ENCODE peak calls at places on chromosomes 2 and 18, in nine cellular contexts. I is HepG2, G is PC-9, Z is A549, Q is heart right ventricle, S is Peyer's patch, X is heart left ventricle, H is mammary epithelial cell, M is aorta. U is an unnamed sample. For H3K4me1, the result is how much of the 10 kb centered on the place peaks cover.

GRCh38 chr18:62435435-62436031 is 87.3 kb upstream of the ZCCHC2 start:
- DNase-seq in Z (no peak), M (no peak), H (no peak), G (no peak), I (peak), X (no peak), S (no peak), Q (no peak), U (no peak)

GRCh38 chr2:16828828-16829160 is 163.2 kb upstream of the CYRIA start:
- DNase-seq in S (no peak), Z (no peak), I (no peak), M (no peak), G (no peak), H (no peak), X (no peak), Q (no peak), U (no peak)

GRCh38 chr2:151053661-151053990 is 208.0 kb downstream of the RBM43 start:
- DNase-seq in Q (no peak), I (no peak), H (peak), S (no peak), Z (no peak), G (no peak), X (no peak), M (no peak), U (no peak)

GRCh38 chr2:204972606-204973336 is 427.5 kb downstream of the PARD3B start:
- DNase-seq in I (no peak), S (no peak), Z (no peak), G (no peak), H (no peak), Q (no peak), X (no peak), M (no peak), U (no peak)

GRCh38 chr2:96554293-96555145 is 18.0 kb downstream of the ARID5A start:
- DNase-seq in G (peak), M (peak), I (peak), Q (peak), X (peak), S (peak), H (peak), Z (peak), U (peak)

GRCh38 chr2:132651115-132652099 is 18.6 kb downstream of the LYPD1 start:
- DNase-seq in G (no peak), Z (peak), I (peak), M (no peak), X (no peak), Q (no peak), H (no peak), S (no peak), U (no peak)

GRCh38 chr18:8703181-8703638 is 2.1 kb upstream of the MTCL1 start:
- DNase-seq in Q (no peak), S (no peak), M (no peak), Z (no peak), G (no peak), H (no peak), I (no peak), X (no peak), U (no peak)

GRCh38 chr18:62755946-62756345 is 40.6 kb downstream of the PHLPP1 start:
- DNase-seq in Q (no peak), H (peak), M (no peak), I (no peak), S (no peak), G (no peak), X (no peak), Z (no peak), U (no peak)

GRCh38 chr18:61653823-61654551 is 238.8 kb downstream of the RNF152 start:
- DNase-seq in X (no peak), G (no peak), S (no peak), M (no peak), Q (no peak), Z (no peak), I (no peak), H (no peak), U (no peak)

GRCh38 chr2:34486945-34487344 is 887.8 kb upstream of the FAM98A start:
- DNase-seq in M (no peak), X (no peak), S (no peak), I (no peak), H (no peak), G (no peak), Q (no peak), Z (no peak), U (no peak)

GRCh38 chr2:119522561-119523110 is 1.6 kb downstream of the SCTR start:
- DNase-seq in M (no peak), S (no peak), I (no peak), Z (no peak), Q (no peak), G (no peak), X (no peak), H (no peak), U (no peak)

GRCh38 chr2:205372141-205372540 is 310.2 kb upstream of the NRP2 start:
- DNase-seq in M (no peak), X (no peak), G (no peak), Z (no peak), I (no peak), S (no peak), H (no peak), Q (no peak), U (no peak)

GRCh38 chr2:152453129-152453642 is 118.2 kb downstream of the FMNL2 start:
- DNase-seq in Z (no peak), X (no peak), M (no peak), I (peak), G (no peak), H (no peak), Q (no peak), S (no peak), U (no peak)

GRCh38 chr18:23574611-23575308 is 11.5 kb downstream of the NPC1 start:
- DNase-seq in S (no peak), Z (no peak), G (no peak), H (no peak), Q (no peak), X (no peak), M (no peak), I (no peak), U (no peak)

GRCh38 chr2:89844221-89844943 is 1152.9 kb downstream of the RPIA start:
- DNase-seq in Z (no peak), M (peak), Q (no peak), I (no peak), G (no peak), X (no peak), H (no peak), S (peak), U (peak)

GRCh38 chr2:140905078-140905781 is 1225.6 kb downstream of the LRP1B start:
- DNase-seq in Q (no peak), H (no peak), I (no peak), S (no peak), Z (no peak), G (no peak), X (no peak), M (no peak), U (no peak)

DNA sequence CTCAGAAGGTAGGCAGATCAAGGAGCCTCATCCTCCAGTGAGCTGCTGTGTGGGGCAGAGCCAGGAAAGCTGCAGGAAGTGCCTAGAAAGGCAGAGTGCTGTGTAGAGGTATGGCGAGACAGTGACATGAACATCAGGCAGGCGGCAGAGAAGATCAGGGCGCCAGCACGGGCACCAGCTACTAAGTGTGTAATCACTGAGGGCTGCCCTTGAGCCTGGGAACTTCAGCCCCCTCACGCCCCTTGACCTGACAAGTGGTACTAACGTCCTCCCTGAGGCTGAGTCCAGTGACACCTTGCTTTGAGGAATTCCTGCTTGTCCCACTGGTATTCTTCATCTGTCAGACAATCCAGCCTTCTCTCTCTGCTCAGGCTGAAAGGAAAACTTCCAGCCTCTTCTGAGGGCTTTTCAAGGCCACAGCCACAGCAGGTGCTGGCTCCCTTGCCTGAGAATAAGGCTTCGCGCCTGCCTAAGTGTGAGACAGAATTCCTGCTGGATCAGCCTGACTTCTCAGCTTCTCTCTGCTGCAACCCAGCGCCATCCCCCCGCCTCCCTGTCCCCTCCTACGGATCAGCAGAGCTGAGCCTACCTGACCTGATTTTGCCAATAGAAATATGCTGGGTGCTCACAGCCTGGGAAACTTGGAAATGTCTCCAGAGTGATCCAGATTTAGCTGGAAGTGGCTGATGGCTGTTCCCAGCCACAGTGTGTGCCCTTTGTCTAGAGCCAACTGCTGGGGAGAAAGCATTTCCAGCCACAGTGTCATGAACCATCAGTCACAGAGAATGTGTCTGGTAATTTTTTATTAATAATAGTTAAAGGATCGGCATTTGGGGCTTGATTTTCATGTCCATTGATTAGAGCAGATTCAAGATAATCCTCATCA is 148.0 kb downstream of the SMAD7 start:
- DNase-seq in I (no peak), X (peak), M (peak), G (no peak), Q (no peak), Z (no peak), H (no peak), S (no peak), U (no peak)
- H3K4me1 ChIP-seq in I (under half), X (half or more), M (under half), G (under half), Q (half or more), Z (under half), H (under half), S (under half), U (under half)

GRCh38 chr2:134934150-134934549 is 15.5 kb downstream of the CCNT2 start:
- DNase-seq in Q (no peak), G (no peak), M (no peak), H (no peak), S (no peak), Z (no peak), X (no peak), I (no peak), U (no peak)
- H3K4me1 ChIP-seq in Q (half or more), G (under half), M (under half), H (under half), S (under half), Z (half or more), X (under half), I (under half), U (under half)

DNA sequence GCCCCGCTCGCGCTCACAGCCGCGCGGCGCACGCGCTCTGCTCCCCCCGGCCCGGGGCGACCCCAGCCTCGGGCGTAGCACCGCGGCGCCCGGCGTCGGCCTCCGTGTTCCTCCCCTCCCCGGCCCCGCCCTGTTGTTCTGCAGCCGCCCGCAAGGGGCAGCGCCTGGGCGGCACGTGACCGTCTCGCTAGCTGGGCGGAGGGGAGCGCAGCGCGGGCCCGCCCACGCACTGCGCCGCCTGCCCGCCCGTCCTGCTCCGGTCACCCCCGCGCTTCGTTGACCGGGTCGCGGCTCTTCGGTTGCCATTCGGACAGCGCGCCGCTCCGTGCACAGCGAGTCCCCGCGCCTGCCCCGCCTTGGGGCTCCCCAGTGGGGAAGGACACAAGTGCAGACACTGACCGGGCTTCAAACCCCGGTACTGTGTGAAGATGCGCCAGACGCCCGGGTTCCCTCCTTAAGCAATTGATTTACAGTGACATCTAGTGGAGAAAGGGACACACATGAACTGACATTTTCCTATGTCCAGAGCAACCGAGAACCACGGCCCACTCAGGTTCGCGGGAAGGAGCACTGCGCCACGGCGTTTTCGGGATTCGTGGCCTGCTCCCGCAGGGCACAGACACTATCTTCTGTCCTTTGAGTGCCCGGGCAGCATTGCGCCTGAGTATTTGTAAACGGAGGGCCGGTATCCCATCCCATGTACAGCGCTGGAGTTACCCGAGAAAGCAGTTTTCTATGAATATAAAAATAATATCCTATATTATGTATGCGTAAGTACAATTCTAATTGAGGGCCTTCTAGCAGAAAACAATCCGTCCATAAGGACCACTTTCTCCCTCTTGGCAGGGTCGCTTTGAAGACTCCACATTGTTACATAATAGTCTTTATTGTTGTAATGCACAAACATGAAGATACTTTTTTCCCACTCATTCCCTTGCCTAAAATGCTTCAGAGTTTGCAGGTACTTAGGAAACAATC is 560 bp upstream of the REV1 start:
- DNase-seq in Q (peak), G (peak), I (peak), M (peak), X (peak), H (peak), Z (peak), S (peak), U (peak)
- H3K4me1 ChIP-seq in Q (under half), G (under half), I (under half), M (under half), X (under half), H (under half), Z (under half), S (under half), U (under half)

GRCh38 chr2:73698101-73698500 is 39.0 kb downstream of the TPRKB start:
- DNase-seq in Q (no peak), I (no peak), X (no peak), S (no peak), Z (no peak), G (no peak), M (no peak), H (no peak), U (no peak)

GRCh38 chr2:73699437-73699836 is 37.7 kb downstream of the TPRKB start:
- DNase-seq in Z (no peak), M (no peak), Q (no peak), I (no peak), G (peak), X (no peak), H (no peak), S (no peak), U (no peak)

GRCh38 chr2:73701968-73702665 is 35.0 kb downstream of the TPRKB start:
- DNase-seq in S (peak), Z (no peak), I (peak), G (peak), M (no peak), X (no peak), Q (no peak), H (no peak), U (no peak)

GRCh38 chr2:73700661-73701447 is 36.3 kb downstream of the TPRKB start:
- DNase-seq in I (no peak), M (no peak), S (no peak), H (no peak), X (no peak), Z (no peak), Q (peak), G (peak), U (no peak)

GRCh38 chr2:73700111-73700510 is 37.0 kb downstream of the TPRKB start:
- DNase-seq in X (no peak), G (peak), Z (no peak), H (no peak), Q (no peak), I (no peak), M (no peak), S (no peak), U (no peak)
- H3K4me1 ChIP-seq in X (under half), G (under half), Z (under half), H (under half), Q (under half), I (under half), M (under half), S (under half), U (under half)

GRCh38 chr18:48929951-48930713 is 20.6 kb downstream of the SMAD7 start:
- DNase-seq in S (peak), G (no peak), Q (no peak), M (peak), X (no peak), Z (peak), I (peak), H (no peak), U (peak)

GRCh38 chr18:48931680-48932461 is 18.9 kb downstream of the SMAD7 start:
- DNase-seq in I (no peak), X (no peak), G (no peak), Z (no peak), S (peak), H (no peak), Q (no peak), M (peak), U (no peak)

GRCh38 chr18:48932462-48932818 is 18.3 kb downstream of the SMAD7 start:
- DNase-seq in H (no peak), G (no peak), M (no peak), S (no peak), Z (no peak), I (no peak), Q (no peak), X (no peak), U (no peak)

GRCh38 chr18:48929212-48929612 is 21.6 kb downstream of the SMAD7 start:
- DNase-seq in Q (no peak), H (peak), Z (no peak), I (no peak), G (no peak), S (peak), X (no peak), M (no peak), U (no peak)

GRCh38 chr18:48930926-48931325 is 19.8 kb downstream of the SMAD7 start:
- DNase-seq in Z (no peak), I (no peak), M (no peak), H (no peak), G (no peak), X (no peak), Q (no peak), S (no peak), U (no peak)
- H3K4me1 ChIP-seq in Z (half or more), I (half or more), M (under half), H (half or more), G (under half), X (half or more), Q (half or more), S (half or more), U (under half)

DNA sequence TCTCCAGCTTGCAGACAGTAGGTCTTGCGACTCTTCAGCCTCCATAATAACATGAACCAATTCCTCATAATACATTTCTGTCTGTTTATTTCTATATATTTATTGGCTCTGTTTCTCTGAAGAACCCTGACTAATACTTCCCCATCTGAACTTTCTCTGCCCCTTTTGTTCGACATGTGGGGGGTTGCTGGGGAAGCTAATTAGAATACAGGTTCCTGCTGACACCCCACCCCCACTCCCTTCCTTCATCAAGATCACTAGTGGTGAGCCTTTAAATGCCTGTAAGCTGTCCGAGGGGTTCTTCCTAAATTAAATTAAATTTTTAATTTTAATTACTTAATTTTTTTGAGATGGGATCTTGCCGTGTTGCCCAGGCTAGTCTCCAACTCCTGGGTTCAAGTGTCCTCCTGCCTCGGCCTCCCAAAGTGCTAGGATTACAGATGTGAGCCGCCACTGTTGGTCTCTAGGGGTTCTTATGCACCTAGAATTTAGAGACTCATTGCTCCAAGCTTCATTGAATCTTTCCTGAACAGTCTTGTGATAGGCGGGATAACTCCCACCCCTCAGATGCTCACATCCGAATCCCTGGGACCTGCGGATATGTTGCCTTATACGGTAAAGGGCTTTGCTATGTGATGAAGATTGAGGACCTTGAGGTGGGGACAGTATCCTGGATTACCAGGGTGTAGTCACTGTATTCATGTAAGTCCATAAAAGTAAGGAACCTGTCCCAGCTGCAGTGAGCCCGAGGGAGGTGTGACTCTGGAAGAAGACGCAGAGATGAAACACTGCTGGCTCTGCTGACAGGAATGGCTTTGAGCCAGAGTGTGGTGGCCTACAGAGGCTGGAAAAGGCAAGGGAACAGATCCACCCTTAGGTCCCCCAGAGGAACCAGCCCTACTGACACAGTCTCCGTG is 26.2 kb downstream of the HPCAL1 start:
- DNase-seq in X (no peak), S (no peak), I (no peak), Q (no peak), M (peak), G (no peak), Z (no peak), H (no peak), U (no peak)
- H3K4me1 ChIP-seq in X (half or more), S (half or more), I (half or more), Q (half or more), M (under half), G (under half), Z (half or more), H (under half), U (half or more)

GRCh38 chr2:20185176-20186022 is 39.5 kb downstream of the SDC1 start:
- DNase-seq in I (no peak), Z (no peak), S (no peak), G (peak), M (no peak), H (no peak), Q (no peak), X (no peak), U (no peak)

GRCh38 chr2:20188201-20188600 is 36.7 kb downstream of the SDC1 start:
- DNase-seq in S (no peak), G (no peak), H (no peak), X (no peak), Q (no peak), M (no peak), I (no peak), Z (no peak), U (no peak)

GRCh38 chr2:20186078-20186854 is 38.7 kb downstream of the SDC1 start:
- DNase-seq in I (peak), Q (no peak), S (peak), X (no peak), G (peak), Z (peak), M (no peak), H (no peak), U (no peak)

GRCh38 chr2:20187331-20187730 is 37.6 kb downstream of the SDC1 start:
- DNase-seq in M (no peak), G (no peak), X (no peak), S (no peak), Q (no peak), H (no peak), I (no peak), Z (no peak), U (no peak)

GRCh38 chr2:20186855-20187187 is 38.1 kb downstream of the SDC1 start:
- DNase-seq in G (no peak), M (no peak), Z (no peak), H (no peak), Q (no peak), X (no peak), I (no peak), S (no peak), U (no peak)
- H3K4me1 ChIP-seq in G (half or more), M (under half), Z (half or more), H (under half), Q (under half), X (under half), I (half or more), S (under half), U (under half)

GRCh38 chr18:47485221-47485797 is 233.8 kb upstream of the SKOR2 start:
- DNase-seq in Z (no peak), G (no peak), S (no peak), Q (peak), M (no peak), H (no peak), X (no peak), I (no peak), U (no peak)
- H3K4me1 ChIP-seq in Z (under half), G (under half), S (under half), Q (under half), M (under half), H (under half), X (under half), I (under half), U (under half)